ENCODE peak calls at places on chromosomes 5 and 9, in four cellular contexts. L is mesendoderm, N is neuronal stem cell, I is mesenchymal stem cell. P is an unnamed sample.

GRCh38 chr5:6225121-6225607 is 153.2 kb downstream of the MED10 start:
- DNase-seq in L (no peak), N (no peak), I (no peak), P (no peak)

GRCh38 chr5:54678737-54679136 is 161.2 kb downstream of the SNX18 start:
- DNase-seq in L (no peak), N (no peak), I (no peak), P (no peak)

GRCh38 chr5:148615644-148616283 is 38.6 kb downstream of the HTR4 start:
- DNase-seq in I (no peak), L (no peak), N (no peak), P (peak; percentile 11)

GRCh38 chr9:132647355-132647754 is 22.4 kb downstream of the DDX31 start:
- DNase-seq in N (no peak), I (peak; percentile 100), L (no peak), P (peak; percentile 100)

GRCh38 chr9:981491-981898 is 5.0 kb downstream of the DMRT3 start:
- DNase-seq in I (no peak), L (peak; percentile 72), N (no peak), P (no peak)

GRCh38 chr9:124894741-124895170 is 32.8 kb downstream of the ARPC5L start:
- DNase-seq in N (no peak), I (peak; percentile 65), L (peak; percentile 76), P (peak; percentile 55)

GRCh38 chr5:14660836-14661235 is 3.7 kb upstream of the OTULIN start:
- DNase-seq in L (no peak), I (no peak), N (no peak), P (peak; percentile 25)

GRCh38 chr9:130328349-130328801 is 62.8 kb downstream of the HMCN2 start:
- DNase-seq in N (no peak), I (peak; percentile 79), L (no peak), P (peak; percentile 43)

GRCh38 chr9:92147030-92147853 is 32.0 kb upstream of the SPTLC1 start:
- DNase-seq in N (no peak), I (peak; percentile 98), L (peak; percentile 68), P (peak; percentile 94)

GRCh38 chr9:73153793-73154227 is 2.1 kb downstream of the ANXA1 start:
- DNase-seq in I (peak; percentile 68), L (peak; percentile 84), N (no peak), P (peak; percentile 28)

GRCh38 chr5:143491644-143492043 is 88.2 kb upstream of the NR3C1 start:
- DNase-seq in I (peak; percentile 11), L (no peak), N (no peak), P (no peak)

GRCh38 chr9:81379655-81380054 is 309.7 kb downstream of the TLE1 start:
- DNase-seq in N (no peak), L (no peak), I (no peak), P (peak; percentile 55)

GRCh38 chr9:103068666-103069207 is 73.6 kb downstream of the CYLC2 start:
- DNase-seq in I (no peak), N (no peak), L (peak; percentile 2), P (no peak)

GRCh38 chr9:33921967-33922895 is 105.3 kb downstream of the UBE2R2 start:
- DNase-seq in L (peak; percentile 72), N (no peak), I (peak; percentile 33), P (no peak)

GRCh38 chr9:135392511-135392910 is 87.1 kb upstream of the PPP1R26 start:
- DNase-seq in I (no peak), L (peak; percentile 74), N (peak; percentile 12), P (no peak)

GRCh38 chr9:110543631-110544051 is 35.9 kb downstream of the SVEP1 start:
- DNase-seq in I (peak; percentile 17), N (no peak), L (peak; percentile 25), P (no peak)

GRCh38 chr5:35233121-35233520 is 2.8 kb upstream of the PRLR start:
- DNase-seq in I (no peak), L (no peak), N (no peak), P (no peak)

GRCh38 chr5:57036621-57037160 is 84.8 kb upstream of the MIER3 start:
- DNase-seq in I (no peak), L (no peak), N (no peak), P (no peak)

GRCh38 chr5:57041570-57041969 is 89.6 kb upstream of the MIER3 start:
- DNase-seq in N (no peak), L (no peak), I (no peak), P (no peak)

GRCh38 chr5:57037355-57037754 is 85.4 kb upstream of the MIER3 start:
- DNase-seq in L (peak; percentile 84), N (no peak), I (no peak), P (no peak)

DNA sequence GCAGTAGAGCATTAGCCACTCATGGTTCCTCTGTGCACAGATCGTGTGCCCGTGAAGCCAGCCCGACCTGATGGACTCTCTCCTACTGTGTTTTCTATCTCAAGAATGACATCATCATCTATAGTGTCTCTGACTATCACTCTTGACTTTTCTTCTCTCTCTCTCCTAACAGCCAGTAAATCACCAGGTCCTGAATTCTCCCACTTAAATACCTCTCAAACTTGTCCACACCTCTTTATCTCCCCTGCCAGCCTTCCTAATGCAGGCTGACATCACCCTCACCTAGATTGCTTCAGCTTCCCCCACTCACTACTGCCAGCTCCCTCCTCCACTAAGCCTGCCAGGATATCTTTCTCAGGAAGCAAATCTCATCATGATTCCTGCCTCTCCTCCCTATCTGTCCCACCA is 90.6 kb upstream of the MIER3 start:
- DNase-seq in I (no peak), N (no peak), L (peak; percentile 86), P (no peak)
- H3K23ac ChIP-seq in I (no peak overlapping the region), N (no peak overlapping the region), L (no peak overlapping the region), P (no peak overlapping the region)

GRCh38 chr9:127855522-127855921 is 1.1 kb upstream of the ENG start:
- DNase-seq in N (no peak), I (no peak), L (no peak), P (no peak)

GRCh38 chr9:127853312-127854168 is 918 bp downstream of the ENG start:
- DNase-seq in N (no peak), L (peak; percentile 50), I (peak; percentile 68), P (no peak)

GRCh38 chr9:127852829-127853228 is 1.6 kb downstream of the ENG start:
- DNase-seq in N (no peak), L (no peak), I (no peak), P (no peak)

GRCh38 chr9:127856094-127856740 is 1.8 kb upstream of the ENG start:
- DNase-seq in I (no peak), N (no peak), L (peak; percentile 51), P (no peak)

DNA sequence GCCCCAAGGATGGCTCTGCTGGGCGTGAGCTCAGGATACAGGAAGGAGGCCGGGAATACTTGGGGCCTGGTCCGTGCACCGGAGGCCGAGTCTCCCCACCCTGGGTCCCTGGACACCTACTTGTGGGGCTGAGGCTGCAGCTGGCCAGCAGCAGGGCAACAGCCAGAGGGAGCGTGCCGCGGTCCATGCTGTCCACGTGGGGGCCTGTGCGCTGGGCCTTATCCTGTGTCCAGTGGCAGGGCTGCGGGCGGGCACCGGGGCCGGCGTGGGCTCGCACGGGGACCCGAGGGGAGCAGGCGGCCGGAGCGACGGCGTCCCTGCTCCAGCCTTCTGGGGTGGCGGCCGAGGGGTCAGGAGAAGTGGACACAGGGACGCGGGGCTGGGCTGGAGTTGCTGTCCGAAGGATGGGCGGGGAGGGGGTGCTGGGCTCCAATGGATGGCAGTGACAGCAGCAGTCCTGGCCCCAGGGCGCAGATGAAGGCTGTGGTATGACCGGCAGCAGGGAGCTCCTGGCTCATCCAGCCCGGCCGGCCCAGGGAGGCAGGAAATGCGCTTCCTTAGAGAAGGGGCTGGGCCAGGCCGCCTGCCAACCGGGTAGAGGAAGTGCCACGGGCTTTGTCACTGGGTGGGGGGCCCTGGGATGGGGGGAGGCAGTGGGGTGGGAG is at the start of gene ENG:
- DNase-seq in L (peak; percentile 71), I (peak; percentile 64), N (no peak), P (peak; percentile 59)
- H2AK5ac ChIP-seq in L (peak within 1 kb of the TSS; percentile 25), I (peak within 1 kb of the TSS; percentile 80), N (peak within 1 kb of the TSS; percentile 76), P (peak within 1 kb of the TSS; percentile 95)

GRCh38 chr5:4549351-4549750 is 590.8 kb upstream of the ADAMTS16 start:
- DNase-seq in N (no peak), I (no peak), L (no peak), P (no peak)
- H3K23ac ChIP-seq in N (no peak overlapping the region), I (no peak overlapping the region), L (no peak overlapping the region), P (no peak overlapping the region)

GRCh38 chr5:62412549-62413329 is at the start of gene IPO11:
- DNase-seq in L (peak; percentile 100), I (peak; percentile 99), N (peak; percentile 99), P (peak; percentile 99)
- H2AK5ac ChIP-seq in L (no peak within 1 kb of the TSS), I (no peak within 1 kb of the TSS), N (no peak within 1 kb of the TSS), P (no peak within 1 kb of the TSS)

P was measured in IMR-90.